ENCODE peak calls at places on chromosome 16, in six cellular contexts. One of them, this sample, is unnamed.

GRCh38 chr16:47359478-47359877 is 101.4 kb downstream of the ITFG1 start:
- DNase-seq in GM12892: no peak
- DNase-seq in activated CD8-positive, alpha-beta T cell treated with anti-CD3 and anti-CD28 coated beads, Interleukin-2, amount 10 ng/mL, durations not matched to agents 7 days and 5 days: no peak
- DNase-seq in non-pigmented ciliary epithelial cell: no peak
- DNase-seq in mesendoderm: no peak
- DNase-seq in amniotic stem cell: no peak
- DNase-seq in this sample: no peak

GRCh38 chr16:30372037-30372712 is 1.9 kb upstream of the TBC1D10B start:
- DNase-seq in amniotic stem cell: no peak
- DNase-seq in mesendoderm: no peak
- DNase-seq in GM12892: no peak
- DNase-seq in non-pigmented ciliary epithelial cell: no peak
- DNase-seq in activated CD8-positive, alpha-beta T cell treated with anti-CD3 and anti-CD28 coated beads, Interleukin-2, amount 10 ng/mL, durations not matched to agents 7 days and 5 days: no peak
- DNase-seq in this sample: no peak

GRCh38 chr16:88062341-88062861 is 111.2 kb downstream of the BANP start:
- DNase-seq in mesendoderm: no peak
- DNase-seq in non-pigmented ciliary epithelial cell: peak
- DNase-seq in activated CD8-positive, alpha-beta T cell treated with anti-CD3 and anti-CD28 coated beads, Interleukin-2, amount 10 ng/mL, durations not matched to agents 7 days and 5 days: no peak
- DNase-seq in GM12892: no peak
- DNase-seq in amniotic stem cell: peak
- DNase-seq in this sample: peak

GRCh38 chr16:57815987-57816745 is 13.9 kb upstream of the KIFC3 start:
- DNase-seq in mesendoderm: peak
- DNase-seq in non-pigmented ciliary epithelial cell: peak
- DNase-seq in activated CD8-positive, alpha-beta T cell treated with anti-CD3 and anti-CD28 coated beads, Interleukin-2, amount 10 ng/mL, durations not matched to agents 7 days and 5 days: peak
- DNase-seq in amniotic stem cell: peak
- DNase-seq in GM12892: no peak
- DNase-seq in this sample: peak

GRCh38 chr16:84463221-84463620 is 41.2 kb downstream of the MEAK7 start:
- DNase-seq in GM12892: no peak
- DNase-seq in activated CD8-positive, alpha-beta T cell treated with anti-CD3 and anti-CD28 coated beads, Interleukin-2, amount 10 ng/mL, durations not matched to agents 7 days and 5 days: no peak
- DNase-seq in mesendoderm: no peak
- DNase-seq in non-pigmented ciliary epithelial cell: no peak
- DNase-seq in amniotic stem cell: no peak
- DNase-seq in this sample: no peak

GRCh38 chr16:54241525-54241924 is 45.1 kb downstream of the IRX3 start:
- DNase-seq in amniotic stem cell: no peak
- DNase-seq in GM12892: no peak
- DNase-seq in mesendoderm: peak
- DNase-seq in activated CD8-positive, alpha-beta T cell treated with anti-CD3 and anti-CD28 coated beads, Interleukin-2, amount 10 ng/mL, durations not matched to agents 7 days and 5 days: no peak
- DNase-seq in non-pigmented ciliary epithelial cell: no peak
- DNase-seq in this sample: no peak

GRCh38 chr16:88768041-88768876 is 16.8 kb downstream of the PIEZO1 start:
- DNase-seq in non-pigmented ciliary epithelial cell: no peak
- DNase-seq in amniotic stem cell: no peak
- DNase-seq in GM12892: no peak
- DNase-seq in activated CD8-positive, alpha-beta T cell treated with anti-CD3 and anti-CD28 coated beads, Interleukin-2, amount 10 ng/mL, durations not matched to agents 7 days and 5 days: no peak
- DNase-seq in mesendoderm: no peak
- DNase-seq in this sample: no peak

GRCh38 chr16:11354407-11354732 is 9.1 kb downstream of the RMI2 start:
- DNase-seq in non-pigmented ciliary epithelial cell: no peak
- DNase-seq in amniotic stem cell: no peak
- DNase-seq in activated CD8-positive, alpha-beta T cell treated with anti-CD3 and anti-CD28 coated beads, Interleukin-2, amount 10 ng/mL, durations not matched to agents 7 days and 5 days: no peak
- DNase-seq in mesendoderm: no peak
- DNase-seq in GM12892: no peak
- DNase-seq in this sample: no peak

GRCh38 chr16:29770250-29770929 is 7.7 kb upstream of the ZG16 start:
- DNase-seq in activated CD8-positive, alpha-beta T cell treated with anti-CD3 and anti-CD28 coated beads, Interleukin-2, amount 10 ng/mL, durations not matched to agents 7 days and 5 days: no peak
- DNase-seq in GM12892: no peak
- DNase-seq in mesendoderm: no peak
- DNase-seq in non-pigmented ciliary epithelial cell: no peak
- DNase-seq in amniotic stem cell: no peak
- DNase-seq in this sample: no peak

GRCh38 chr16:85403693-85404092 is 209.4 kb upstream of the GSE1 start:
- DNase-seq in amniotic stem cell: no peak
- DNase-seq in GM12892: no peak
- DNase-seq in mesendoderm: no peak
- DNase-seq in activated CD8-positive, alpha-beta T cell treated with anti-CD3 and anti-CD28 coated beads, Interleukin-2, amount 10 ng/mL, durations not matched to agents 7 days and 5 days: no peak
- DNase-seq in non-pigmented ciliary epithelial cell: no peak
- DNase-seq in this sample: no peak

GRCh38 chr16:86510465-86511261 is at the start of gene FOXF1:
- DNase-seq in mesendoderm: peak
- DNase-seq in amniotic stem cell: peak
- DNase-seq in non-pigmented ciliary epithelial cell: no peak
- DNase-seq in GM12892: no peak
- DNase-seq in activated CD8-positive, alpha-beta T cell treated with anti-CD3 and anti-CD28 coated beads, Interleukin-2, amount 10 ng/mL, durations not matched to agents 7 days and 5 days: no peak
- DNase-seq in this sample: peak

GRCh38 chr16:67000384-67001158 is 12.2 kb downstream of the CES4A start:
- DNase-seq in GM12892: peak
- DNase-seq in mesendoderm: peak
- DNase-seq in activated CD8-positive, alpha-beta T cell treated with anti-CD3 and anti-CD28 coated beads, Interleukin-2, amount 10 ng/mL, durations not matched to agents 7 days and 5 days: peak
- DNase-seq in non-pigmented ciliary epithelial cell: no peak
- DNase-seq in amniotic stem cell: no peak
- DNase-seq in this sample: no peak

GRCh38 chr16:1309888-1310831 is 724 bp downstream of the UBE2I start:
- DNase-seq in mesendoderm: no peak
- DNase-seq in non-pigmented ciliary epithelial cell: no peak
- DNase-seq in GM12892: no peak
- DNase-seq in activated CD8-positive, alpha-beta T cell treated with anti-CD3 and anti-CD28 coated beads, Interleukin-2, amount 10 ng/mL, durations not matched to agents 7 days and 5 days: peak
- DNase-seq in amniotic stem cell: no peak
- DNase-seq in this sample: no peak

GRCh38 chr16:11289202-11289601 is 8.1 kb upstream of the PRM1 start:
- DNase-seq in amniotic stem cell: no peak
- DNase-seq in non-pigmented ciliary epithelial cell: no peak
- DNase-seq in activated CD8-positive, alpha-beta T cell treated with anti-CD3 and anti-CD28 coated beads, Interleukin-2, amount 10 ng/mL, durations not matched to agents 7 days and 5 days: no peak
- DNase-seq in GM12892: no peak
- DNase-seq in mesendoderm: no peak
- DNase-seq in this sample: no peak

GRCh38 chr16:79212114-79212791 is 388.3 kb downstream of the MAF start:
- DNase-seq in non-pigmented ciliary epithelial cell: no peak
- DNase-seq in GM12892: no peak
- DNase-seq in mesendoderm: no peak
- DNase-seq in amniotic stem cell: no peak
- DNase-seq in activated CD8-positive, alpha-beta T cell treated with anti-CD3 and anti-CD28 coated beads, Interleukin-2, amount 10 ng/mL, durations not matched to agents 7 days and 5 days: no peak
- DNase-seq in this sample: no peak

This sample was measured in Caki2.